ENCODE peak calls at places on chromosomes 3 and 15, in six cellular contexts. One of them, this sample, is unnamed.

GRCh38 chr15:70412717-70413266 is 315.1 kb upstream of the TLE3 start:
- DNase-seq in esophagus muscularis mucosa: no peak
- DNase-seq in transverse colon: no peak
- DNase-seq in HCT116: no peak
- DNase-seq in breast epithelium: peak
- DNase-seq in stomach: no peak
- DNase-seq in this sample: no peak

GRCh38 chr3:62084558-62084957 is 288.8 kb downstream of the FEZF2 start:
- DNase-seq in esophagus muscularis mucosa: no peak
- DNase-seq in HCT116: peak
- DNase-seq in stomach: no peak
- DNase-seq in transverse colon: no peak
- DNase-seq in breast epithelium: no peak
- DNase-seq in this sample: no peak

GRCh38 chr3:129936757-129937156 is 37.8 kb upstream of the TRH start:
- DNase-seq in breast epithelium: no peak
- DNase-seq in transverse colon: peak
- DNase-seq in stomach: peak
- DNase-seq in esophagus muscularis mucosa: no peak
- DNase-seq in HCT116: no peak
- DNase-seq in this sample: peak

GRCh38 chr3:138270245-138270644 is 59.4 kb downstream of the NME9 start:
- DNase-seq in esophagus muscularis mucosa: no peak
- DNase-seq in transverse colon: no peak
- DNase-seq in stomach: no peak
- DNase-seq in HCT116: no peak
- DNase-seq in breast epithelium: no peak
- DNase-seq in this sample: no peak

GRCh38 chr3:129440648-129441190 is 695 bp downstream of the IFT122 start:
- DNase-seq in transverse colon: no peak
- DNase-seq in stomach: no peak
- DNase-seq in esophagus muscularis mucosa: no peak
- DNase-seq in breast epithelium: no peak
- DNase-seq in HCT116: no peak
- DNase-seq in this sample: no peak

GRCh38 chr15:101642361-101642760 is 9.8 kb downstream of the TM2D3 start:
- DNase-seq in breast epithelium: no peak
- DNase-seq in stomach: no peak
- DNase-seq in esophagus muscularis mucosa: no peak
- DNase-seq in transverse colon: no peak
- DNase-seq in HCT116: no peak
- DNase-seq in this sample: no peak

GRCh38 chr15:43146187-43146586 is 12.8 kb downstream of the TMEM62 start:
- DNase-seq in transverse colon: no peak
- DNase-seq in breast epithelium: no peak
- DNase-seq in esophagus muscularis mucosa: no peak
- DNase-seq in stomach: no peak
- DNase-seq in HCT116: no peak
- DNase-seq in this sample: no peak

GRCh38 chr15:73688455-73688854 is 4.3 kb downstream of the CD276 start:
- DNase-seq in stomach: no peak
- DNase-seq in breast epithelium: no peak
- DNase-seq in transverse colon: no peak
- DNase-seq in esophagus muscularis mucosa: no peak
- DNase-seq in HCT116: no peak
- DNase-seq in this sample: no peak

GRCh38 chr3:98777801-98778220 is 14.7 kb downstream of the ST3GAL6 start:
- DNase-seq in HCT116: no peak
- DNase-seq in transverse colon: no peak
- DNase-seq in breast epithelium: no peak
- DNase-seq in stomach: no peak
- DNase-seq in esophagus muscularis mucosa: no peak
- DNase-seq in this sample: no peak

GRCh38 chr3:177820683-177821316 is 623.5 kb upstream of the TBL1XR1 start:
- DNase-seq in stomach: no peak
- DNase-seq in HCT116: no peak
- DNase-seq in breast epithelium: no peak
- DNase-seq in esophagus muscularis mucosa: no peak
- DNase-seq in transverse colon: no peak
- DNase-seq in this sample: no peak

GRCh38 chr15:66452971-66453580 is 44.5 kb downstream of the SNAPC5 start:
- DNase-seq in transverse colon: no peak
- DNase-seq in stomach: no peak
- DNase-seq in breast epithelium: no peak
- DNase-seq in esophagus muscularis mucosa: no peak
- DNase-seq in HCT116: no peak
- DNase-seq in this sample: no peak

GRCh38 chr3:128497305-128498126 is 4.5 kb upstream of the GATA2 start:
- DNase-seq in stomach: peak
- DNase-seq in HCT116: no peak
- DNase-seq in transverse colon: peak
- DNase-seq in breast epithelium: no peak
- DNase-seq in esophagus muscularis mucosa: no peak
- DNase-seq in this sample: peak

GRCh38 chr3:99407257-99407656 is 231.1 kb upstream of the COL8A1 start:
- DNase-seq in HCT116: no peak
- DNase-seq in esophagus muscularis mucosa: no peak
- DNase-seq in breast epithelium: no peak
- DNase-seq in stomach: no peak
- DNase-seq in transverse colon: no peak
- DNase-seq in this sample: no peak

GRCh38 chr3:124834723-124835718 is 52.1 kb downstream of the ITGB5 start:
- DNase-seq in HCT116: peak
- DNase-seq in stomach: peak
- DNase-seq in esophagus muscularis mucosa: no peak
- DNase-seq in transverse colon: peak
- DNase-seq in breast epithelium: peak
- DNase-seq in this sample: peak

GRCh38 chr3:102006812-102007485 is 157.6 kb downstream of the NFKBIZ start:
- DNase-seq in transverse colon: peak
- DNase-seq in breast epithelium: no peak
- DNase-seq in HCT116: no peak
- DNase-seq in stomach: no peak
- DNase-seq in esophagus muscularis mucosa: no peak
- DNase-seq in this sample: no peak

GRCh38 chr3:36959821-36960220 is 15.0 kb upstream of the TRANK1 start:
- DNase-seq in HCT116: no peak
- DNase-seq in esophagus muscularis mucosa: no peak
- DNase-seq in transverse colon: no peak
- DNase-seq in breast epithelium: no peak
- DNase-seq in stomach: no peak
- DNase-seq in this sample: no peak

GRCh38 chr3:71681224-71681668 is 44.0 kb downstream of the EIF4E3 start:
- DNase-seq in HCT116: peak
- DNase-seq in esophagus muscularis mucosa: no peak
- DNase-seq in stomach: peak
- DNase-seq in transverse colon: peak
- DNase-seq in breast epithelium: peak
- DNase-seq in this sample: peak

GRCh38 chr3:52399593-52399992 is 45.3 kb downstream of the SEMA3G start:
- DNase-seq in stomach: no peak
- DNase-seq in transverse colon: no peak
- DNase-seq in breast epithelium: no peak
- DNase-seq in esophagus muscularis mucosa: no peak
- DNase-seq in HCT116: no peak
- DNase-seq in this sample: no peak

GRCh38 chr3:197298858-197299854 is 744 bp upstream of the DLG1 start:
- DNase-seq in breast epithelium: peak
- DNase-seq in esophagus muscularis mucosa: no peak
- DNase-seq in HCT116: peak
- DNase-seq in transverse colon: peak
- DNase-seq in stomach: peak
- DNase-seq in this sample: peak

GRCh38 chr3:1468145-1468544 is 375.3 kb downstream of the CNTN6 start:
- DNase-seq in breast epithelium: no peak
- DNase-seq in transverse colon: no peak
- DNase-seq in HCT116: no peak
- DNase-seq in esophagus muscularis mucosa: no peak
- DNase-seq in stomach: no peak
- DNase-seq in this sample: no peak

GRCh38 chr15:51172190-51172589 is 77.5 kb upstream of the TNFAIP8L3 start:
- DNase-seq in transverse colon: no peak
- DNase-seq in breast epithelium: no peak
- DNase-seq in stomach: no peak
- DNase-seq in esophagus muscularis mucosa: no peak
- DNase-seq in HCT116: no peak
- DNase-seq in this sample: no peak

GRCh38 chr3:115478359-115478758 is 145.0 kb upstream of the GAP43 start:
- DNase-seq in transverse colon: no peak
- DNase-seq in HCT116: no peak
- DNase-seq in esophagus muscularis mucosa: no peak
- DNase-seq in stomach: no peak
- DNase-seq in breast epithelium: no peak
- DNase-seq in this sample: no peak

GRCh38 chr3:122533931-122534334 is 19.2 kb upstream of the KPNA1 start:
- DNase-seq in transverse colon: no peak
- DNase-seq in esophagus muscularis mucosa: no peak
- DNase-seq in stomach: no peak
- DNase-seq in breast epithelium: no peak
- DNase-seq in HCT116: peak
- DNase-seq in this sample: no peak

GRCh38 chr3:40042752-40043443 is 233.5 kb downstream of the MYRIP start:
- DNase-seq in esophagus muscularis mucosa: no peak
- DNase-seq in HCT116: no peak
- DNase-seq in breast epithelium: no peak
- DNase-seq in stomach: no peak
- DNase-seq in transverse colon: no peak
- DNase-seq in this sample: no peak

DNA sequence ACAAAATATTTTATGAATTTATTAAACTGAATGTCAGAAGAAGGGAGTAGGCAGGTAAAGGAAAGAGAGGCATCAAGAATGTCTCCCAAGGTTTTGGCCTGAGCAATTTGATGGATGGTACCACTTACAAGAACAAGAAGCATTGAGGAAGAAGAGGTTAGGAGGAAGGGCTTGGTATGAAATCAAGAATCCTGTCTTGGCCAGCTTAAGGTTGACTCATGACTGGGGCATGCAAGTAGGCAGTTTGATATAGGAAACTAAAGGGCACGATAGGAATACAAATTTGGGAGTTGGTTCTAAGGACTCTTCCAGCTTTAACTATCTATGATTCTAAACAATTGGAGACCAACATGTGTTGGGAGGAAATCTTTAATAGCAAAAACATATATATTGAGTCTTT is 79.1 kb downstream of the NTRK3 start:
- DNase-seq in transverse colon: no peak
- DNase-seq in stomach: no peak
- DNase-seq in esophagus muscularis mucosa: no peak
- DNase-seq in breast epithelium: no peak
- DNase-seq in HCT116: no peak
- DNase-seq in this sample: no peak
- TF ChIP-seq CTCF in transverse colon: no peak
- TF ChIP-seq CTCF in stomach: no peak
- TF ChIP-seq CTCF in esophagus muscularis mucosa: no peak
- TF ChIP-seq CTCF in breast epithelium: no peak
- TF ChIP-seq CTCF in HCT116: no peak
- TF ChIP-seq CTCF in this sample: no peak

GRCh38 chr15:41494190-41494921 is 682 bp downstream of the ITPKA start:
- DNase-seq in breast epithelium: no peak
- DNase-seq in esophagus muscularis mucosa: no peak
- DNase-seq in transverse colon: peak
- DNase-seq in stomach: peak
- DNase-seq in HCT116: no peak
- DNase-seq in this sample: peak
- TF ChIP-seq POLR2AphosphoS5 in breast epithelium: no peak
- TF ChIP-seq POLR2AphosphoS5 in esophagus muscularis mucosa: no peak
- TF ChIP-seq POLR2AphosphoS5 in transverse colon: no peak
- TF ChIP-seq POLR2AphosphoS5 in stomach: no peak
- TF ChIP-seq POLR2AphosphoS5 in HCT116: no peak
- TF ChIP-seq POLR2AphosphoS5 in this sample: no peak

GRCh38 chr15:83010709-83011270 is 649 bp downstream of the C15orf40 start:
- DNase-seq in breast epithelium: peak
- DNase-seq in transverse colon: peak
- DNase-seq in HCT116: peak
- DNase-seq in esophagus muscularis mucosa: no peak
- DNase-seq in stomach: peak
- DNase-seq in this sample: no peak

GRCh38 chr15:83014205-83014653 is 2.8 kb upstream of the C15orf40 start:
- DNase-seq in esophagus muscularis mucosa: no peak
- DNase-seq in transverse colon: no peak
- DNase-seq in breast epithelium: no peak
- DNase-seq in stomach: no peak
- DNase-seq in HCT116: no peak
- DNase-seq in this sample: no peak

GRCh38 chr15:83015361-83015760 is 3.9 kb upstream of the C15orf40 start:
- DNase-seq in breast epithelium: no peak
- DNase-seq in stomach: no peak
- DNase-seq in HCT116: no peak
- DNase-seq in esophagus muscularis mucosa: no peak
- DNase-seq in transverse colon: no peak
- DNase-seq in this sample: no peak

GRCh38 chr15:83011271-83012037 is at the start of gene C15orf40:
- DNase-seq in stomach: peak
- DNase-seq in breast epithelium: peak
- DNase-seq in esophagus muscularis mucosa: peak
- DNase-seq in HCT116: peak
- DNase-seq in transverse colon: peak
- DNase-seq in this sample: peak

DNA sequence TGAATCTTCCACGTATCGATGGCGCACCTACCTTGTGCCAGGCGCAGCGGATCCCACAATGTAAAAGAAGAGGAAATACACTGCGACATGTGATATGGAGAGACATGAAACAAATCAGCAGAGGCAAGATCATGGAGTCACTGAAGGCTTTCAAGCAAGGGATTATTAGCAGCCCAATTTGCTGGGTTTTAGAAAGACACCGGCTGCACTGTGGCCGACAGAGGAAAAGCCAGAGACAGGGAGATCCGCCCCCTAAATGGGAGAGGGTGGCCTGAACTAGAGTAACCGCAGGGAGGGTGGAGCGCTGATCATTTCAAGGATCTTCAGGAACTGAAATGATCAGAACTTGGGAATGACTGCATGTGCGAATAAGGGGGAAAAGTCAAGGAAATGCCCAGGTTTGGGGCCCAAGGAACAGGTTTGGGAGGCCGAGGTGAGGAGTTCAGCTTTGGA is 625 bp upstream of the C15orf40 start:
- DNase-seq in breast epithelium: no peak
- DNase-seq in stomach: no peak
- DNase-seq in HCT116: no peak
- DNase-seq in esophagus muscularis mucosa: no peak
- DNase-seq in transverse colon: no peak
- DNase-seq in this sample: no peak
- TF ChIP-seq POLR2A in breast epithelium: no peak
- TF ChIP-seq POLR2A in stomach: no peak
- TF ChIP-seq POLR2A in HCT116: no peak
- TF ChIP-seq POLR2A in esophagus muscularis mucosa: no peak
- TF ChIP-seq POLR2A in transverse colon: no peak
- TF ChIP-seq POLR2A in this sample: no peak

DNA sequence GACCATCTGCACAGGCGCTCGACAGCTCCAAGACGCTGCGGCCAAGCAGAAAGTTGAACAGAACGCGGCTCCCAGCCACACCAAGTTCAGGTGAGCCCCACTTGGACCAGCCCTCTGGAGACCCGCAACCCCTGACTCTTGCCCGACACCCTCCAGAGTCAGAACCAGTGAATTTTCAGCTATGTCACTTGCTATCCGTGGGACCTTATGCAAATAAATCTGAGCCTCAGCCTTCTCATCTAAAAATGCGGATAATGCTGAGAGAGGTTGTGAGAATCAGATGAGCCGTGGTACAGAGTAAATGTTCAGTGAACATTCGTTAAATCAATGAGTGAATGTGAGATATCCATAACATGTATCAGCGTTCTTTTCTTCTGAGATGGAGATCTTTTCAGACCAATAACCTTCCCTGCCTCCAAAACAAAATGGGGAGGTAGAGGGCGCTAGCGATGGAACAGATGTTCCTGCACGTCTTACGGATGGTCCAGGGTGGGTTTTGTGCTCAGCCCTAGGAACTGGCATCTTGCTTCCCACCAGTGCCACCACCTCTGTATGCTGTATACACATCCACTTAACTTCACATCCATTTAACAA is 524 bp downstream of the MRPS11 start:
- DNase-seq in esophagus muscularis mucosa: peak
- DNase-seq in HCT116: no peak
- DNase-seq in stomach: no peak
- DNase-seq in breast epithelium: no peak
- DNase-seq in transverse colon: no peak
- DNase-seq in this sample: no peak
- TF ChIP-seq CTCF in esophagus muscularis mucosa: no peak
- TF ChIP-seq CTCF in HCT116: peak
- TF ChIP-seq CTCF in stomach: no peak
- TF ChIP-seq CTCF in breast epithelium: no peak
- TF ChIP-seq CTCF in transverse colon: no peak
- TF ChIP-seq CTCF in this sample: no peak